ENCODE peak calls at places on chromosomes 7 and 10, in seven cellular contexts. H is keratinocyte, B is PC-3, R is HCT116, S is GM12878, Q is endothelial cell of umbilical vein, G is H9. L is an unnamed sample.
A peak's percentile ranks its signal among the peaks of the same experiment; 100 is the strongest.

GRCh38 chr10:78777466-78778256 is 291.1 kb upstream of the ZMIZ1 start:
- DNase-seq in H (no peak), B (peak; percentile 71), R (no peak), S (no peak), Q (no peak), G (no peak), L (no peak)

GRCh38 chr10:21160116-21160515 is 263.0 kb upstream of the NEBL start:
- DNase-seq in H (no peak), B (peak; percentile 61), R (no peak), S (no peak), Q (no peak), G (no peak), L (no peak)

GRCh38 chr7:108454674-108455523 is 1.3 kb downstream of the NRCAM start:
- DNase-seq in H (no peak), B (no peak), R (no peak), S (no peak), Q (peak; percentile 57), G (peak; percentile 60), L (no peak)

GRCh38 chr7:6729492-6730342 is 23.0 kb upstream of the ZNF12 start:
- DNase-seq in H (no peak), B (peak; percentile 83), R (peak; percentile 85), S (peak; percentile 83), Q (peak; percentile 82), G (peak; percentile 98), L (peak; percentile 96)

GRCh38 chr10:48543445-48543844 is 61.4 kb downstream of the ARHGAP22 start:
- DNase-seq in H (no peak), B (peak; percentile 43), R (no peak), S (no peak), Q (no peak), G (peak; percentile 22), L (no peak)

GRCh38 chr7:74030861-74031260 is 2.9 kb downstream of the ELN start:
- DNase-seq in H (no peak), B (no peak), R (no peak), S (no peak), Q (no peak), G (no peak), L (no peak)

GRCh38 chr7:140059288-140060242 is 3.2 kb downstream of the PARP12 start:
- DNase-seq in H (peak; percentile 70), B (peak; percentile 96), R (peak; percentile 73), S (no peak), Q (peak; percentile 95), G (no peak), L (no peak)

GRCh38 chr7:107995184-107996071 is 7.5 kb downstream of the LAMB1 start:
- DNase-seq in H (no peak), B (peak; percentile 91), R (no peak), S (no peak), Q (peak; percentile 99), G (peak; percentile 65), L (no peak)

GRCh38 chr10:88361494-88361893 is 221.6 kb downstream of the RNLS start:
- DNase-seq in H (no peak), B (no peak), R (no peak), S (no peak), Q (no peak), G (no peak), L (no peak)

GRCh38 chr7:129550673-129551360 is 48.5 kb downstream of the SMKR1 start:
- DNase-seq in H (no peak), B (no peak), R (no peak), S (no peak), Q (no peak), G (no peak), L (no peak)

GRCh38 chr7:128672927-128673517 is 930 bp downstream of the GARIN1A start:
- DNase-seq in H (no peak), B (no peak), R (peak; percentile 12), S (no peak), Q (peak; percentile 46), G (peak; percentile 80), L (no peak)

GRCh38 chr7:17939111-17939669 is 1.1 kb downstream of the SNX13 start:
- DNase-seq in H (no peak), B (peak; percentile 67), R (no peak), S (no peak), Q (peak; percentile 67), G (no peak), L (no peak)

GRCh38 chr7:73555411-73555982 is 2.0 kb downstream of the BCL7B start:
- DNase-seq in H (no peak), B (no peak), R (no peak), S (no peak), Q (peak; percentile 17), G (no peak), L (no peak)

GRCh38 chr10:624605-625334 is 64.7 kb downstream of the DIP2C start:
- DNase-seq in H (no peak), B (no peak), R (no peak), S (no peak), Q (no peak), G (peak; percentile 83), L (peak; percentile 34)

GRCh38 chr7:50653997-50654425 is 88.8 kb upstream of the DDC start:
- DNase-seq in H (no peak), B (no peak), R (no peak), S (no peak), Q (no peak), G (no peak), L (no peak)

GRCh38 chr10:51651063-51651462 is 48.3 kb downstream of the CSTF2T start:
- DNase-seq in H (no peak), B (peak; percentile 79), R (no peak), S (no peak), Q (no peak), G (no peak), L (no peak)

GRCh38 chr10:113049881-113050280 is 99.8 kb downstream of the TCF7L2 start:
- DNase-seq in H (no peak), B (no peak), R (no peak), S (no peak), Q (no peak), G (no peak), L (no peak)

GRCh38 chr7:47039899-47040298 is 542.0 kb downstream of the TNS3 start:
- DNase-seq in H (no peak), B (peak; percentile 24), R (no peak), S (no peak), Q (peak; percentile 97), G (no peak), L (no peak)

GRCh38 chr7:143410523-143411004 is 1.9 kb upstream of the EPHA1 start:
- DNase-seq in H (no peak), B (no peak), R (no peak), S (no peak), Q (no peak), G (peak; percentile 83), L (no peak)

GRCh38 chr10:27601937-27602538 is 97.9 kb downstream of the RAB18 start:
- DNase-seq in H (no peak), B (no peak), R (no peak), S (no peak), Q (no peak), G (no peak), L (no peak)

GRCh38 chr10:27600915-27601314 is 96.8 kb downstream of the RAB18 start:
- DNase-seq in H (no peak), B (no peak), R (no peak), S (no peak), Q (no peak), G (no peak), L (no peak)

GRCh38 chr10:27605337-27605736 is 101.2 kb downstream of the RAB18 start:
- DNase-seq in H (no peak), B (no peak), R (no peak), S (no peak), Q (no peak), G (no peak), L (no peak)

GRCh38 chr10:27601519-27601918 is 97.4 kb downstream of the RAB18 start:
- DNase-seq in H (no peak), B (no peak), R (no peak), S (no peak), Q (no peak), G (no peak), L (no peak)

DNA sequence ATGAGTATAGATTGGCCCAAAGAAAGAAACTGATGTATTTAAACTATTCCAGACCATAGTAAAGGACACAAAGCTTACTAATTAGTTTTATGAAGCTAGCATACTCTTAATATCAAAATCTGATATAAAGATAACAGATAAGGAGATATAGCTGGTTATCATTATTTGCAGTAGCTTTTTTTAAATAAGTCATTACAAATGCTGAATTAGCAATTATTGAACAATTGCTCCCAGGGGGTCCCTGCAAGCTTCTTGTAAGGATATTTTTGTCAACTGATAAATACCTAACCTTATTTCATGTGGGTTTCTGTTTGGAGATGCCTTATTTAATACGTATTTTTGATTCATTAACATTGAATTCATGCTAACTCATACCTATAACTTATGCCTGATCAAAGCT is 99.0 kb downstream of the RAB18 start:
- DNase-seq in H (no peak), B (no peak), R (no peak), S (no peak), Q (no peak), G (no peak), L (no peak)
- H3K27ac ChIP-seq in H (no peak overlapping the region), B (no peak overlapping the region), R (no peak overlapping the region), S (no peak overlapping the region), Q (no peak overlapping the region), G (no peak overlapping the region), L (no peak overlapping the region)

GRCh38 chr7:79711660-79712059 is 258.2 kb upstream of the MAGI2 start:
- DNase-seq in H (no peak), B (no peak), R (no peak), S (no peak), Q (no peak), G (no peak), L (no peak)

GRCh38 chr7:79714081-79714480 is 260.6 kb upstream of the MAGI2 start:
- DNase-seq in H (no peak), B (no peak), R (no peak), S (no peak), Q (no peak), G (no peak), L (no peak)

GRCh38 chr7:79716329-79716728 is 262.9 kb upstream of the MAGI2 start:
- DNase-seq in H (no peak), B (no peak), R (no peak), S (no peak), Q (no peak), G (no peak), L (no peak)

GRCh38 chr7:79709574-79710409 is 256.3 kb upstream of the MAGI2 start:
- DNase-seq in H (no peak), B (peak; percentile 95), R (peak; percentile 85), S (no peak), Q (peak; percentile 40), G (no peak), L (no peak)

GRCh38 chr7:79713281-79713680 is 259.8 kb upstream of the MAGI2 start:
- DNase-seq in H (no peak), B (no peak), R (no peak), S (no peak), Q (no peak), G (no peak), L (no peak)
- TF ChIP-seq CTCF in H (no peak), B (no peak), R (no peak), S (no peak), Q (no peak), G (no peak), L (no peak)

GRCh38 chr7:106891545-106892410 is 26.7 kb downstream of the PIK3CG start:
- DNase-seq in H (no peak), B (no peak), R (no peak), S (no peak), Q (no peak), G (peak; percentile 33), L (no peak)
- H3K27ac ChIP-seq in H (no peak overlapping the region), B (no peak overlapping the region), R (no peak overlapping the region), S (no peak overlapping the region), Q (no peak overlapping the region), G (no peak overlapping the region), L (no peak overlapping the region)

GRCh38 chr7:126791306-126791705 is 461.4 kb downstream of the GRM8 start:
- DNase-seq in H (no peak), B (peak; percentile 19), R (no peak), S (no peak), Q (no peak), G (no peak), L (no peak)

GRCh38 chr7:126792501-126792900 is 460.2 kb downstream of the GRM8 start:
- DNase-seq in H (no peak), B (no peak), R (no peak), S (no peak), Q (no peak), G (no peak), L (no peak)

GRCh38 chr7:126790763-126791162 is 462.0 kb downstream of the GRM8 start:
- DNase-seq in H (no peak), B (no peak), R (no peak), S (no peak), Q (no peak), G (no peak), L (no peak)
- TF ChIP-seq CTCF in H (peak; percentile 17), B (peak; percentile 32), R (peak; percentile 59), S (peak; percentile 10), Q (peak; percentile 3), G (peak; percentile 36), L (no peak)

L was measured in Peyer's patch.